ENCODE peak calls at places on chromosomes 5 and 9, in five cellular contexts. One of them, this sample, is unnamed. For H4K20me1, the result is how much of the 10 kb centered on the place peaks cover.

GRCh38 chr9:4114569-4115505 is 185.0 kb downstream of the GLIS3 start:
- DNase-seq in GM23248: peak
- DNase-seq in astrocyte: peak
- DNase-seq in fibroblast of lung: peak
- DNase-seq in endothelial cell of umbilical vein: no peak
- DNase-seq in this sample: no peak

GRCh38 chr9:93963969-93964368 is 8.8 kb upstream of the BARX1 start:
- DNase-seq in GM23248: no peak
- DNase-seq in astrocyte: no peak
- DNase-seq in fibroblast of lung: no peak
- DNase-seq in endothelial cell of umbilical vein: no peak
- DNase-seq in this sample: no peak

GRCh38 chr5:131679911-131680310 is 44.9 kb upstream of the RAPGEF6 start:
- DNase-seq in GM23248: peak
- DNase-seq in astrocyte: peak
- DNase-seq in fibroblast of lung: peak
- DNase-seq in endothelial cell of umbilical vein: no peak
- DNase-seq in this sample: no peak

GRCh38 chr9:89770779-89771178 is 166.0 kb downstream of the GADD45G start:
- DNase-seq in GM23248: no peak
- DNase-seq in astrocyte: no peak
- DNase-seq in fibroblast of lung: no peak
- DNase-seq in endothelial cell of umbilical vein: no peak
- DNase-seq in this sample: no peak

GRCh38 chr5:98065261-98065909 is 708.1 kb upstream of the RGMB start:
- DNase-seq in GM23248: no peak
- DNase-seq in astrocyte: peak
- DNase-seq in fibroblast of lung: peak
- DNase-seq in endothelial cell of umbilical vein: peak
- DNase-seq in this sample: no peak

GRCh38 chr5:16064135-16064893 is 115.3 kb downstream of the MARCHF11 start:
- DNase-seq in GM23248: no peak
- DNase-seq in astrocyte: no peak
- DNase-seq in fibroblast of lung: no peak
- DNase-seq in endothelial cell of umbilical vein: no peak
- DNase-seq in this sample: no peak

GRCh38 chr9:133729646-133730281 is 8.4 kb downstream of the SARDH start:
- DNase-seq in GM23248: no peak
- DNase-seq in astrocyte: no peak
- DNase-seq in fibroblast of lung: no peak
- DNase-seq in endothelial cell of umbilical vein: no peak
- DNase-seq in this sample: no peak

GRCh38 chr5:125301704-125302103 is 555.3 kb upstream of the ZNF608 start:
- DNase-seq in GM23248: no peak
- DNase-seq in astrocyte: no peak
- DNase-seq in fibroblast of lung: no peak
- DNase-seq in endothelial cell of umbilical vein: no peak
- DNase-seq in this sample: no peak

GRCh38 chr5:116231288-116231687 is 146.5 kb downstream of the COMMD10 start:
- DNase-seq in GM23248: no peak
- DNase-seq in astrocyte: no peak
- DNase-seq in fibroblast of lung: no peak
- DNase-seq in endothelial cell of umbilical vein: no peak
- DNase-seq in this sample: no peak

GRCh38 chr5:61279725-61280124 is 52.3 kb upstream of the ZSWIM6 start:
- DNase-seq in GM23248: no peak
- DNase-seq in astrocyte: peak
- DNase-seq in fibroblast of lung: peak
- DNase-seq in endothelial cell of umbilical vein: no peak
- DNase-seq in this sample: no peak

GRCh38 chr5:38135486-38136031 is 122.8 kb upstream of the EGFLAM start:
- DNase-seq in GM23248: no peak
- DNase-seq in astrocyte: no peak
- DNase-seq in fibroblast of lung: no peak
- DNase-seq in endothelial cell of umbilical vein: no peak
- DNase-seq in this sample: no peak

DNA sequence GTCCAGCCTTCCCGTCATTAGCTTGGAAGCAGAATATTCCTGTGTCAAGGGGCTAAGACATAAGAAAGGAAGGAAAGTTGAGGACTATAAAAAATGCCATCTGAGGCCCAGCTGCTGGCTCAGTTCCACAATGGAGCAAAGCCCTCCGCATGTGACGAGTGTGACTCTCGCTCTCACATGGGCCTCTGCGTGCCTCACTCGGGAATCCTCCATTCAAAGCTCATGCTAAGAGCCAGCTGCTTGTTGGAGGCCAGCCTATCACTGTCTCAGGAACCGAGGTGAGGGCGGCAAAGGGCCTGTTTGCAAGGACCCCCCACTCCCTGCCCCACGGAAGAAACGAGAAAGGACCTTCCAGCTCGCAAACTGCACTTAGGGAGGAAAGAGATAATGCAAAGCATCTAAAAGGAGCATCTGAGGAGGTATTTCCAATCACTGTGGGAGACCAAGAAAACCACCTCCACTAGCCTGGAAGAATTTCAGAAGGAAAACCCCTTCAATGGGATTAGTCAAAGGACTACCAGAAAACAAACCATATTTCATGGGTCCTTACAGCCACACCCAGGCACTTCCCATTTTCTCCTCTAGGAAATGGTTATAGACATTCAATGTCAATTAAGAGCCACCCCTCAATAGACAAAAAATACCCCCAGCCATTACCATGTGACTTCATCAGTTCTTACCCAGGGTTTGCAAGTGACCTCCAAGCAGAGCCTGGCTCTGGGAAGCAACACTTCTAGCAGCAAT is 95.3 kb downstream of the PRRT1B start:
- DNase-seq in GM23248: peak
- DNase-seq in astrocyte: peak
- DNase-seq in fibroblast of lung: peak
- DNase-seq in endothelial cell of umbilical vein: no peak
- DNase-seq in this sample: no peak
- H4K20me1 ChIP-seq in GM23248: under half
- H4K20me1 ChIP-seq in astrocyte: under half
- H4K20me1 ChIP-seq in fibroblast of lung: under half
- H4K20me1 ChIP-seq in endothelial cell of umbilical vein: under half
- H4K20me1 ChIP-seq in this sample: under half

GRCh38 chr5:136143312-136143711 is 10.7 kb downstream of the SMAD5 start:
- DNase-seq in GM23248: no peak
- DNase-seq in astrocyte: no peak
- DNase-seq in fibroblast of lung: no peak
- DNase-seq in endothelial cell of umbilical vein: no peak
- DNase-seq in this sample: no peak
- H4K20me1 ChIP-seq in GM23248: half or more
- H4K20me1 ChIP-seq in astrocyte: half or more
- H4K20me1 ChIP-seq in fibroblast of lung: under half
- H4K20me1 ChIP-seq in endothelial cell of umbilical vein: under half
- H4K20me1 ChIP-seq in this sample: half or more

DNA sequence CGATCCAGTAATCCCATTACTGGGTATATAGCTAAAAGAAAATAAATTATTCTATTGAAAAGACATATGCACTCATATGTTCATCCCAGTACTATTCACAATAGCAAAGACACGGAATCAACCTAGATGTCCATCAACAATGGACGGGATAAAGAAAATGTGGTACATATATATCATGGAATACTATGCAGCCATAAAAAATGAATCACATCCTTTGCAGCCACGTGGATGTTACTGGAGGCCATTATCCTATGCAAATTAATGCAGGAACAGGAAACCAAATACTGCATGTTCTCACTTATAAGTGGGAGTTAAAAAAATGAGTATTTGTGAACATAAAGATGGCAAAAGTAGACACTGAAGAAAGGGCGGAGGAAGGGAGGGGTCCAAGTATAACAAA is 16.6 kb upstream of the IRGM start:
- DNase-seq in GM23248: no peak
- DNase-seq in astrocyte: no peak
- DNase-seq in fibroblast of lung: no peak
- DNase-seq in endothelial cell of umbilical vein: no peak
- DNase-seq in this sample: no peak
- H4K20me1 ChIP-seq in GM23248: under half
- H4K20me1 ChIP-seq in astrocyte: under half
- H4K20me1 ChIP-seq in fibroblast of lung: under half
- H4K20me1 ChIP-seq in endothelial cell of umbilical vein: under half
- H4K20me1 ChIP-seq in this sample: under half

GRCh38 chr5:170338933-170339779 is 41.6 kb upstream of the LCP2 start:
- DNase-seq in GM23248: no peak
- DNase-seq in astrocyte: no peak
- DNase-seq in fibroblast of lung: no peak
- DNase-seq in endothelial cell of umbilical vein: no peak
- DNase-seq in this sample: peak

GRCh38 chr5:170336065-170336464 is 38.5 kb upstream of the LCP2 start:
- DNase-seq in GM23248: no peak
- DNase-seq in astrocyte: no peak
- DNase-seq in fibroblast of lung: no peak
- DNase-seq in endothelial cell of umbilical vein: no peak
- DNase-seq in this sample: no peak

GRCh38 chr5:170339780-170340167 is 42.2 kb upstream of the LCP2 start:
- DNase-seq in GM23248: no peak
- DNase-seq in astrocyte: no peak
- DNase-seq in fibroblast of lung: no peak
- DNase-seq in endothelial cell of umbilical vein: no peak
- DNase-seq in this sample: no peak

GRCh38 chr5:170338272-170338671 is 40.7 kb upstream of the LCP2 start:
- DNase-seq in GM23248: no peak
- DNase-seq in astrocyte: no peak
- DNase-seq in fibroblast of lung: no peak
- DNase-seq in endothelial cell of umbilical vein: no peak
- DNase-seq in this sample: no peak

DNA sequence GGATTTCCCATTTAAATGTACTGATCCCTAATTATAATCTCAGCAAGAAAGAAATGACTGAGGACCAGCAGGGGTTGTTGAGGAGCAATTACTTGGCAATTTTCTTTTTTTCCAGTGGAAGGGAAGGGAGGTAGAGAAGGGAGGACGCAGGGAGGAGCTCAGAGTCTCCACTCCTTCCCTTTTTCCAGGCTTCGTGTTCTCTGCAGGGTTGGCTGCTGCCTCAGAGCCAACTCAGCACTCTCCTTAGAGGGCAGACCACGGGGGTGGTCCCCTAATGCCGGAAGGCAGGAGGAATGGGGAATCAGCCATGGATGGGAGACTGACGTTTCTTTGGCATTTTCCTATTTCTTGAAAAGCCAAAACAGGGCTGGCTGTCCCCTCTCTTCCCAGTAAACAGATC is 39.5 kb upstream of the LCP2 start:
- DNase-seq in GM23248: no peak
- DNase-seq in astrocyte: no peak
- DNase-seq in fibroblast of lung: no peak
- DNase-seq in endothelial cell of umbilical vein: no peak
- DNase-seq in this sample: no peak
- H4K20me1 ChIP-seq in GM23248: under half
- H4K20me1 ChIP-seq in astrocyte: under half
- H4K20me1 ChIP-seq in fibroblast of lung: under half
- H4K20me1 ChIP-seq in endothelial cell of umbilical vein: under half
- H4K20me1 ChIP-seq in this sample: under half

DNA sequence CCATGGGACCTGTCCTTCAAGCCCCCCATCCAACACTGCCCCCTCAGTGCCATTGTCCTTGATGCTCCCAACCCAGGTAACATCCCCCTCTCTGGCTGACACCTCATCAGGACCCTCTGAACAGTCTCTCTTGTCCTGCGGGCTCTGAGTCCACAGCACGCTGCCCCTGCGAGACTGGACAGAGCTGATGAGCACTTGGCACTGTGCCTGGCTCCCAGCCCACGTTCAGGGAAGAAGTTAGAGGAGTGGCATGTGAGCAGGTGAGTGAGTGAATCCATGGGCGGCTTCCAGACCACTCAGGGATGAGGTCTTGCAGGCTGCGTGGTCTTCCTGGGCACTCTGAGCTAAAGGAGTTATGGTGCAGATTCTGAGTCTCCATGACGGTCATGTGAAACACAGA is 70.7 kb downstream of the PAX5 start:
- DNase-seq in GM23248: no peak
- DNase-seq in astrocyte: no peak
- DNase-seq in fibroblast of lung: no peak
- DNase-seq in endothelial cell of umbilical vein: no peak
- DNase-seq in this sample: no peak
- H4K20me1 ChIP-seq in GM23248: under half
- H4K20me1 ChIP-seq in astrocyte: under half
- H4K20me1 ChIP-seq in fibroblast of lung: under half
- H4K20me1 ChIP-seq in endothelial cell of umbilical vein: under half
- H4K20me1 ChIP-seq in this sample: under half

GRCh38 chr9:127543221-127543620 is 68.9 kb upstream of the STXBP1 start:
- DNase-seq in GM23248: no peak
- DNase-seq in astrocyte: no peak
- DNase-seq in fibroblast of lung: no peak
- DNase-seq in endothelial cell of umbilical vein: no peak
- DNase-seq in this sample: no peak
- H4K20me1 ChIP-seq in GM23248: under half
- H4K20me1 ChIP-seq in astrocyte: half or more
- H4K20me1 ChIP-seq in fibroblast of lung: under half
- H4K20me1 ChIP-seq in endothelial cell of umbilical vein: under half
- H4K20me1 ChIP-seq in this sample: under half

This sample was measured in OCI-LY7.